ENCODE peak calls at places on chromosomes 4 and X, in four cellular contexts. One of them, this sample, is unnamed.

GRCh38 chr4:8765084-8765483 is 106.6 kb downstream of the HMX1 start:
- DNase-seq in testis: no peak
- DNase-seq in transverse colon: no peak
- DNase-seq in esophagus squamous epithelium: no peak
- DNase-seq in this sample: no peak

GRCh38 chrX:97806238-97806637 is 922.5 kb downstream of the RPA4 start:
- DNase-seq in testis: no peak
- DNase-seq in transverse colon: no peak
- DNase-seq in esophagus squamous epithelium: no peak
- DNase-seq in this sample: peak

GRCh38 chr4:13920901-13921300 is 293.4 kb upstream of the BOD1L1 start:
- DNase-seq in testis: no peak
- DNase-seq in transverse colon: peak
- DNase-seq in esophagus squamous epithelium: no peak
- DNase-seq in this sample: peak

GRCh38 chrX:24124227-24124799 is 25.2 kb upstream of the ZFX start:
- DNase-seq in testis: no peak
- DNase-seq in transverse colon: no peak
- DNase-seq in esophagus squamous epithelium: no peak
- DNase-seq in this sample: no peak

GRCh38 chr4:98633159-98633558 is 25.3 kb downstream of the TSPAN5 start:
- DNase-seq in testis: no peak
- DNase-seq in transverse colon: no peak
- DNase-seq in esophagus squamous epithelium: no peak
- DNase-seq in this sample: no peak

GRCh38 chrX:17527932-17528331 is 152.9 kb downstream of the NHS start:
- DNase-seq in testis: no peak
- DNase-seq in transverse colon: no peak
- DNase-seq in esophagus squamous epithelium: no peak
- DNase-seq in this sample: no peak

GRCh38 chr4:171875291-171875690 is 62.1 kb downstream of the GALNTL6 start:
- DNase-seq in testis: no peak
- DNase-seq in transverse colon: no peak
- DNase-seq in esophagus squamous epithelium: no peak
- DNase-seq in this sample: no peak

GRCh38 chr4:170025523-170026252 is 507 bp downstream of the MFAP3L start:
- DNase-seq in testis: peak
- DNase-seq in transverse colon: peak
- DNase-seq in esophagus squamous epithelium: no peak
- DNase-seq in this sample: peak

GRCh38 chrX:154967603-154968002 is 54.9 kb downstream of the F8 start:
- DNase-seq in testis: no peak
- DNase-seq in transverse colon: no peak
- DNase-seq in esophagus squamous epithelium: no peak
- DNase-seq in this sample: no peak

GRCh38 chr4:78527103-78527502 is 24.5 kb upstream of the ANXA3 start:
- DNase-seq in testis: no peak
- DNase-seq in transverse colon: no peak
- DNase-seq in esophagus squamous epithelium: no peak
- DNase-seq in this sample: no peak

GRCh38 chr4:96395747-96396146 is 555.9 kb downstream of the PDHA2 start:
- DNase-seq in testis: no peak
- DNase-seq in transverse colon: no peak
- DNase-seq in esophagus squamous epithelium: no peak
- DNase-seq in this sample: no peak

GRCh38 chr4:186216465-186217024 is 10.8 kb upstream of the KLKB1 start:
- DNase-seq in testis: no peak
- DNase-seq in transverse colon: no peak
- DNase-seq in esophagus squamous epithelium: no peak
- DNase-seq in this sample: peak

GRCh38 chrX:65994519-65995501 is 45.1 kb downstream of the VSIG4 start:
- DNase-seq in testis: no peak
- DNase-seq in transverse colon: no peak
- DNase-seq in esophagus squamous epithelium: no peak
- DNase-seq in this sample: peak

GRCh38 chrX:68503830-68504229 is 5.0 kb downstream of the YIPF6 start:
- DNase-seq in testis: no peak
- DNase-seq in transverse colon: no peak
- DNase-seq in esophagus squamous epithelium: no peak
- DNase-seq in this sample: no peak

GRCh38 chr4:184471872-184472539 is 2.3 kb downstream of the IRF2 start:
- DNase-seq in testis: no peak
- DNase-seq in transverse colon: peak
- DNase-seq in esophagus squamous epithelium: no peak
- DNase-seq in this sample: peak

GRCh38 chr4:121096174-121096573 is 23.8 kb upstream of the NDNF start:
- DNase-seq in testis: no peak
- DNase-seq in transverse colon: no peak
- DNase-seq in esophagus squamous epithelium: no peak
- DNase-seq in this sample: no peak

GRCh38 chr4:76651616-76652015 is 216.6 kb downstream of the SHROOM3 start:
- DNase-seq in testis: no peak
- DNase-seq in transverse colon: no peak
- DNase-seq in esophagus squamous epithelium: no peak
- DNase-seq in this sample: no peak

GRCh38 chrX:40418413-40419195 is 162.2 kb upstream of the ATP6AP2 start:
- DNase-seq in testis: no peak
- DNase-seq in transverse colon: no peak
- DNase-seq in esophagus squamous epithelium: no peak
- DNase-seq in this sample: no peak

GRCh38 chr4:110503588-110504435 is 27.9 kb downstream of the ENPEP start:
- DNase-seq in testis: no peak
- DNase-seq in transverse colon: no peak
- DNase-seq in esophagus squamous epithelium: no peak
- DNase-seq in this sample: peak

GRCh38 chr4:123904882-123905281 is 508.3 kb downstream of the SPRY1 start:
- DNase-seq in testis: no peak
- DNase-seq in transverse colon: no peak
- DNase-seq in esophagus squamous epithelium: no peak
- DNase-seq in this sample: no peak

DNA sequence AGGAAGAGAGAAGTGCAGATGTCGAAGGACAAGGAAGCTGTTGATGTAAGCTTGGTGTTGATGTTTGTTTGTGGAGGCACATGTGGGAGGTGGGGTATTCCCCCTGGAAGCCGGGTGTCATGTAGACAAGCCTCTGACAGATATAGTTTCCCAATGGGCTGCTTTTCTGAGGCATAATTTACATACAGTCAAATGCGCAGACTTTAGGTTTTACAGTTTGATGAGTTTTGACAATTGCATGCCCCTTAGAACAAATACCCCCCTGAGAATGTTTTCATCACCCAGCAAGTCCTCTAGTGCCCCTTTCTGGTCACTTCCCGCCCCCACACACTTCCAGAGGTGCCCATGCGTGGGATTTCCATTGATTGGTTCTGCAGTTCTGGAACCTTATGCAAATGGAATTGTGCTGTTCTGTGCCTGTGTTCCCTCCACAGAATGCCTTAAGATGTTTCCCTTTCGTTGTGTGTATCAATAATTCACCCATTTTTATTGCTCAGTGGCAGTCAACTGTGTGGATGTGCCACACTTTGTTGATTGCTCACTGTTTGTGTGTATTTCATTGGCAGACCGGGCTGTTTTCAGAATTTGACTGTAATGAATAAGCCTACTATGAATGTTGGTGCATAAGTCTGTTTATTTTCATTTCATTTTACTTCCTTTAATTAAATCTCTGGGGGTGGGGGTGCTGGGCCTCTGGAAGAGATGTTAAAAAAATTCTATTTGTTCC is 8.5 kb downstream of the EVC start:
- DNase-seq in testis: no peak
- DNase-seq in transverse colon: no peak
- DNase-seq in esophagus squamous epithelium: no peak
- DNase-seq in this sample: no peak
- TF ChIP-seq CTCF in testis: no peak
- TF ChIP-seq CTCF in transverse colon: no peak
- TF ChIP-seq CTCF in esophagus squamous epithelium: no peak
- TF ChIP-seq CTCF in this sample: no peak

GRCh38 chr4:71752383-71753042 is 31.4 kb downstream of the GC start:
- DNase-seq in testis: no peak
- DNase-seq in transverse colon: peak
- DNase-seq in esophagus squamous epithelium: no peak
- DNase-seq in this sample: no peak
- H3K4me3 ChIP-seq in testis: no peak
- H3K4me3 ChIP-seq in transverse colon: no peak
- H3K4me3 ChIP-seq in esophagus squamous epithelium: no peak
- H3K4me3 ChIP-seq in this sample: no peak

GRCh38 chrX:56366901-56367300 is 134.7 kb downstream of the KLF8 start:
- DNase-seq in testis: no peak
- DNase-seq in transverse colon: peak
- DNase-seq in esophagus squamous epithelium: no peak
- DNase-seq in this sample: no peak
- TF ChIP-seq CTCF in testis: no peak
- TF ChIP-seq CTCF in transverse colon: no peak
- TF ChIP-seq CTCF in esophagus squamous epithelium: no peak
- TF ChIP-seq CTCF in this sample: no peak

DNA sequence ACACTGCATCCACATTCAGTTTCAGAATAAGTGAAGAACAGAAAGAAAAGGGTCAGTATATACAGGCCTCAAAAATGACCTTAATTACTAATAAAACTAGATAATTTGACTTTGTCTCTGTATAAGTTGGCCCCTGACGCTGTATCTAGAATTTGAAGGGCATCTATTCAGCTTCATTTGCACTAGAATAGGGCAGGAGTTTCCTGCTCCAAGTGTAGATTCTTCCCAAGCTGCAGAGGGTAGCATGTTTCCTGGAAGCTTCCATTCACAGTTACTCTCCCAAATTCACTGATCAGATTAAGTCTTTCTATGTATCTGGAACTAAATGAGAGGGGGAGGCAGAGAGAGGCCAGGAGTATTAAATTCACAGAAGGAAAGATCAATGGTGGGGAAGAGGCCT is 90.9 kb downstream of the GC start:
- DNase-seq in testis: no peak
- DNase-seq in transverse colon: no peak
- DNase-seq in esophagus squamous epithelium: no peak
- DNase-seq in this sample: no peak
- H3K4me3 ChIP-seq in testis: no peak
- H3K4me3 ChIP-seq in transverse colon: no peak
- H3K4me3 ChIP-seq in esophagus squamous epithelium: no peak
- H3K4me3 ChIP-seq in this sample: no peak

GRCh38 chr4:165606465-165607205 is 227.8 kb downstream of the CPE start:
- DNase-seq in testis: no peak
- DNase-seq in transverse colon: no peak
- DNase-seq in esophagus squamous epithelium: no peak
- DNase-seq in this sample: no peak
- TF ChIP-seq CTCF in testis: no peak
- TF ChIP-seq CTCF in transverse colon: no peak
- TF ChIP-seq CTCF in esophagus squamous epithelium: no peak
- TF ChIP-seq CTCF in this sample: no peak

GRCh38 chrX:13085533-13085932 is 41.1 kb upstream of the FAM9C start:
- DNase-seq in testis: no peak
- DNase-seq in transverse colon: no peak
- DNase-seq in esophagus squamous epithelium: no peak
- DNase-seq in this sample: no peak
- H3K4me3 ChIP-seq in testis: no peak
- H3K4me3 ChIP-seq in transverse colon: no peak
- H3K4me3 ChIP-seq in esophagus squamous epithelium: no peak
- H3K4me3 ChIP-seq in this sample: no peak

GRCh38 chrX:105647749-105648148 is 174.6 kb upstream of the NRK start:
- DNase-seq in testis: no peak
- DNase-seq in transverse colon: no peak
- DNase-seq in esophagus squamous epithelium: no peak
- DNase-seq in this sample: no peak

GRCh38 chrX:105646592-105647372 is 175.6 kb upstream of the NRK start:
- DNase-seq in testis: peak
- DNase-seq in transverse colon: no peak
- DNase-seq in esophagus squamous epithelium: no peak
- DNase-seq in this sample: no peak

GRCh38 chrX:105650577-105650976 is 171.8 kb upstream of the NRK start:
- DNase-seq in testis: no peak
- DNase-seq in transverse colon: no peak
- DNase-seq in esophagus squamous epithelium: no peak
- DNase-seq in this sample: no peak

GRCh38 chrX:105651052-105651451 is 171.3 kb upstream of the NRK start:
- DNase-seq in testis: no peak
- DNase-seq in transverse colon: no peak
- DNase-seq in esophagus squamous epithelium: no peak
- DNase-seq in this sample: peak

GRCh38 chrX:105648732-105649131 is 173.6 kb upstream of the NRK start:
- DNase-seq in testis: no peak
- DNase-seq in transverse colon: no peak
- DNase-seq in esophagus squamous epithelium: no peak
- DNase-seq in this sample: no peak
- TF ChIP-seq CTCF in testis: no peak
- TF ChIP-seq CTCF in transverse colon: no peak
- TF ChIP-seq CTCF in esophagus squamous epithelium: no peak
- TF ChIP-seq CTCF in this sample: no peak

GRCh38 chrX:137549846-137550534 is 15.9 kb upstream of the ZIC3 start:
- DNase-seq in testis: no peak
- DNase-seq in transverse colon: no peak
- DNase-seq in esophagus squamous epithelium: no peak
- DNase-seq in this sample: no peak
- H3K4me3 ChIP-seq in testis: no peak
- H3K4me3 ChIP-seq in transverse colon: no peak
- H3K4me3 ChIP-seq in esophagus squamous epithelium: no peak
- H3K4me3 ChIP-seq in this sample: no peak

DNA sequence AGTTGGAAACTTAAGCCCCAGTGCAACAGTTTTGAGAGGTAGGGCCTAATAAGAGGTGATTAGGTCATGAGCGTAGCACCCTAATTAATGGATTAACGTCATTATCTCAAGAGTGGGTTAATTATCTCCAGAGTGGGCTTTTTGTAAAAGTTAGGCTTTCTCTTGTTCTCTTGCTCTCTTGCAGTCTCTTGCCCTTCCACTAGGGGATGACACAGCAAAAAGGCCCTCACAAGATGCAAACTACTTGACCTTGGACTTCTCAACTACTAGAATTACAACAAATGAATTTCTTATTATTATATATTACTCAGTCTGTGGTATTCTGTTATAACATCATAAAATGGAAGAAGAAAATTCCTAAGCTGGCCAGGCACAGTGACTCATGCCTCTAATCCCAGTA is 22.1 kb upstream of the NDST3 start:
- DNase-seq in testis: no peak
- DNase-seq in transverse colon: no peak
- DNase-seq in esophagus squamous epithelium: no peak
- DNase-seq in this sample: no peak
- TF ChIP-seq CTCF in testis: no peak
- TF ChIP-seq CTCF in transverse colon: no peak
- TF ChIP-seq CTCF in esophagus squamous epithelium: no peak
- TF ChIP-seq CTCF in this sample: peak

This sample was measured in fibroblast of the aortic adventitia.